ENCODE peak calls at places on chromosomes 7 and 10, in ten cellular contexts. One of them, this sample, is unnamed.

GRCh38 chr7:158726277-158726807 is 21.7 kb upstream of the NCAPG2 start:
- DNase-seq in hepatocyte: no peak
- DNase-seq in AG04450: no peak
- DNase-seq in stimulated activated CD4-positive, alpha-beta T cell treated with anti-CD3 and anti-CD28 coated beads, Interleukin-12 subunit alpha, Interleukin-12 subunit beta, amount 100 ng/mL, for 4 hours: no peak
- DNase-seq in ovary: no peak
- DNase-seq in iPS DF 19.7: no peak
- DNase-seq in fibroblast of pulmonary artery: no peak
- DNase-seq in GM12891: no peak
- DNase-seq in renal cortical epithelial cell: no peak
- DNase-seq in WTC11: no peak
- DNase-seq in this sample: no peak

GRCh38 chr10:51892965-51893658 is 193.7 kb upstream of the CSTF2T start:
- DNase-seq in hepatocyte: no peak
- DNase-seq in AG04450: no peak
- DNase-seq in stimulated activated CD4-positive, alpha-beta T cell treated with anti-CD3 and anti-CD28 coated beads, Interleukin-12 subunit alpha, Interleukin-12 subunit beta, amount 100 ng/mL, for 4 hours: no peak
- DNase-seq in ovary: no peak
- DNase-seq in iPS DF 19.7: no peak
- DNase-seq in fibroblast of pulmonary artery: peak
- DNase-seq in GM12891: no peak
- DNase-seq in renal cortical epithelial cell: no peak
- DNase-seq in WTC11: peak
- DNase-seq in this sample: no peak

GRCh38 chr7:25821225-25821624 is 330.8 kb upstream of the NFE2L3 start:
- DNase-seq in hepatocyte: no peak
- DNase-seq in AG04450: no peak
- DNase-seq in stimulated activated CD4-positive, alpha-beta T cell treated with anti-CD3 and anti-CD28 coated beads, Interleukin-12 subunit alpha, Interleukin-12 subunit beta, amount 100 ng/mL, for 4 hours: no peak
- DNase-seq in ovary: no peak
- DNase-seq in iPS DF 19.7: no peak
- DNase-seq in fibroblast of pulmonary artery: no peak
- DNase-seq in GM12891: no peak
- DNase-seq in renal cortical epithelial cell: no peak
- DNase-seq in WTC11: no peak
- DNase-seq in this sample: no peak

GRCh38 chr7:2637066-2637471 is 5.3 kb downstream of the TTYH3 start:
- DNase-seq in hepatocyte: no peak
- DNase-seq in AG04450: no peak
- DNase-seq in stimulated activated CD4-positive, alpha-beta T cell treated with anti-CD3 and anti-CD28 coated beads, Interleukin-12 subunit alpha, Interleukin-12 subunit beta, amount 100 ng/mL, for 4 hours: no peak
- DNase-seq in ovary: no peak
- DNase-seq in iPS DF 19.7: no peak
- DNase-seq in fibroblast of pulmonary artery: no peak
- DNase-seq in GM12891: no peak
- DNase-seq in renal cortical epithelial cell: no peak
- DNase-seq in WTC11: no peak
- DNase-seq in this sample: no peak

GRCh38 chr7:137944168-137944567 is 57.7 kb downstream of the CREB3L2 start:
- DNase-seq in hepatocyte: no peak
- DNase-seq in AG04450: peak
- DNase-seq in stimulated activated CD4-positive, alpha-beta T cell treated with anti-CD3 and anti-CD28 coated beads, Interleukin-12 subunit alpha, Interleukin-12 subunit beta, amount 100 ng/mL, for 4 hours: no peak
- DNase-seq in ovary: peak
- DNase-seq in iPS DF 19.7: no peak
- DNase-seq in fibroblast of pulmonary artery: no peak
- DNase-seq in GM12891: no peak
- DNase-seq in renal cortical epithelial cell: peak
- DNase-seq in WTC11: no peak
- DNase-seq in this sample: no peak

GRCh38 chr10:75283150-75284096 is 47.7 kb upstream of the COMTD1 start:
- DNase-seq in hepatocyte: peak
- DNase-seq in AG04450: no peak
- DNase-seq in stimulated activated CD4-positive, alpha-beta T cell treated with anti-CD3 and anti-CD28 coated beads, Interleukin-12 subunit alpha, Interleukin-12 subunit beta, amount 100 ng/mL, for 4 hours: no peak
- DNase-seq in ovary: no peak
- DNase-seq in iPS DF 19.7: no peak
- DNase-seq in fibroblast of pulmonary artery: peak
- DNase-seq in GM12891: no peak
- DNase-seq in renal cortical epithelial cell: peak
- DNase-seq in WTC11: peak
- DNase-seq in this sample: no peak

GRCh38 chr7:101903505-101903849 is 86.1 kb downstream of the CUX1 start:
- DNase-seq in hepatocyte: no peak
- DNase-seq in AG04450: no peak
- DNase-seq in stimulated activated CD4-positive, alpha-beta T cell treated with anti-CD3 and anti-CD28 coated beads, Interleukin-12 subunit alpha, Interleukin-12 subunit beta, amount 100 ng/mL, for 4 hours: no peak
- DNase-seq in ovary: no peak
- DNase-seq in iPS DF 19.7: no peak
- DNase-seq in fibroblast of pulmonary artery: no peak
- DNase-seq in GM12891: no peak
- DNase-seq in renal cortical epithelial cell: no peak
- DNase-seq in WTC11: no peak
- DNase-seq in this sample: no peak

GRCh38 chr7:136923111-136923510 is 54.7 kb downstream of the CHRM2 start:
- DNase-seq in hepatocyte: no peak
- DNase-seq in AG04450: peak
- DNase-seq in stimulated activated CD4-positive, alpha-beta T cell treated with anti-CD3 and anti-CD28 coated beads, Interleukin-12 subunit alpha, Interleukin-12 subunit beta, amount 100 ng/mL, for 4 hours: no peak
- DNase-seq in ovary: no peak
- DNase-seq in iPS DF 19.7: no peak
- DNase-seq in fibroblast of pulmonary artery: peak
- DNase-seq in GM12891: no peak
- DNase-seq in renal cortical epithelial cell: no peak
- DNase-seq in WTC11: no peak
- DNase-seq in this sample: no peak

GRCh38 chr7:34875481-34875880 is 161.8 kb downstream of the DPY19L1 start:
- DNase-seq in hepatocyte: no peak
- DNase-seq in AG04450: no peak
- DNase-seq in stimulated activated CD4-positive, alpha-beta T cell treated with anti-CD3 and anti-CD28 coated beads, Interleukin-12 subunit alpha, Interleukin-12 subunit beta, amount 100 ng/mL, for 4 hours: no peak
- DNase-seq in ovary: no peak
- DNase-seq in iPS DF 19.7: no peak
- DNase-seq in fibroblast of pulmonary artery: no peak
- DNase-seq in GM12891: no peak
- DNase-seq in renal cortical epithelial cell: no peak
- DNase-seq in WTC11: no peak
- DNase-seq in this sample: no peak

GRCh38 chr10:83346216-83346910 is 792.9 kb upstream of the GHITM start:
- DNase-seq in hepatocyte: no peak
- DNase-seq in AG04450: no peak
- DNase-seq in stimulated activated CD4-positive, alpha-beta T cell treated with anti-CD3 and anti-CD28 coated beads, Interleukin-12 subunit alpha, Interleukin-12 subunit beta, amount 100 ng/mL, for 4 hours: no peak
- DNase-seq in ovary: no peak
- DNase-seq in iPS DF 19.7: no peak
- DNase-seq in fibroblast of pulmonary artery: peak
- DNase-seq in GM12891: no peak
- DNase-seq in renal cortical epithelial cell: no peak
- DNase-seq in WTC11: no peak
- DNase-seq in this sample: no peak

GRCh38 chr7:114084381-114085312 is 165.8 kb upstream of the PPP1R3A start:
- DNase-seq in hepatocyte: peak
- DNase-seq in AG04450: no peak
- DNase-seq in stimulated activated CD4-positive, alpha-beta T cell treated with anti-CD3 and anti-CD28 coated beads, Interleukin-12 subunit alpha, Interleukin-12 subunit beta, amount 100 ng/mL, for 4 hours: no peak
- DNase-seq in ovary: peak
- DNase-seq in iPS DF 19.7: no peak
- DNase-seq in fibroblast of pulmonary artery: peak
- DNase-seq in GM12891: no peak
- DNase-seq in renal cortical epithelial cell: peak
- DNase-seq in WTC11: peak
- DNase-seq in this sample: peak

GRCh38 chr10:132447446-132448247 is 50.6 kb downstream of the PWWP2B start:
- DNase-seq in hepatocyte: peak
- DNase-seq in AG04450: peak
- DNase-seq in stimulated activated CD4-positive, alpha-beta T cell treated with anti-CD3 and anti-CD28 coated beads, Interleukin-12 subunit alpha, Interleukin-12 subunit beta, amount 100 ng/mL, for 4 hours: peak
- DNase-seq in ovary: no peak
- DNase-seq in iPS DF 19.7: no peak
- DNase-seq in fibroblast of pulmonary artery: peak
- DNase-seq in GM12891: no peak
- DNase-seq in renal cortical epithelial cell: peak
- DNase-seq in WTC11: peak
- DNase-seq in this sample: no peak

GRCh38 chr7:127667017-127667670 is 15.2 kb downstream of the SND1 start:
- DNase-seq in hepatocyte: no peak
- DNase-seq in AG04450: no peak
- DNase-seq in stimulated activated CD4-positive, alpha-beta T cell treated with anti-CD3 and anti-CD28 coated beads, Interleukin-12 subunit alpha, Interleukin-12 subunit beta, amount 100 ng/mL, for 4 hours: no peak
- DNase-seq in ovary: no peak
- DNase-seq in iPS DF 19.7: no peak
- DNase-seq in fibroblast of pulmonary artery: peak
- DNase-seq in GM12891: no peak
- DNase-seq in renal cortical epithelial cell: peak
- DNase-seq in WTC11: no peak
- DNase-seq in this sample: no peak

GRCh38 chr7:23072916-23073315 is 32.7 kb upstream of the KLHL7 start:
- DNase-seq in hepatocyte: no peak
- DNase-seq in AG04450: no peak
- DNase-seq in stimulated activated CD4-positive, alpha-beta T cell treated with anti-CD3 and anti-CD28 coated beads, Interleukin-12 subunit alpha, Interleukin-12 subunit beta, amount 100 ng/mL, for 4 hours: no peak
- DNase-seq in ovary: no peak
- DNase-seq in iPS DF 19.7: no peak
- DNase-seq in fibroblast of pulmonary artery: no peak
- DNase-seq in GM12891: no peak
- DNase-seq in renal cortical epithelial cell: no peak
- DNase-seq in WTC11: no peak
- DNase-seq in this sample: no peak

GRCh38 chr10:16436367-16436757 is 448 bp upstream of the PTER start:
- DNase-seq in hepatocyte: peak
- DNase-seq in AG04450: no peak
- DNase-seq in stimulated activated CD4-positive, alpha-beta T cell treated with anti-CD3 and anti-CD28 coated beads, Interleukin-12 subunit alpha, Interleukin-12 subunit beta, amount 100 ng/mL, for 4 hours: no peak
- DNase-seq in ovary: no peak
- DNase-seq in iPS DF 19.7: no peak
- DNase-seq in fibroblast of pulmonary artery: peak
- DNase-seq in GM12891: no peak
- DNase-seq in renal cortical epithelial cell: peak
- DNase-seq in WTC11: no peak
- DNase-seq in this sample: no peak

GRCh38 chr7:34260282-34260681 is 354.9 kb downstream of the BMPER start:
- DNase-seq in hepatocyte: peak
- DNase-seq in AG04450: peak
- DNase-seq in stimulated activated CD4-positive, alpha-beta T cell treated with anti-CD3 and anti-CD28 coated beads, Interleukin-12 subunit alpha, Interleukin-12 subunit beta, amount 100 ng/mL, for 4 hours: no peak
- DNase-seq in ovary: no peak
- DNase-seq in iPS DF 19.7: no peak
- DNase-seq in fibroblast of pulmonary artery: peak
- DNase-seq in GM12891: no peak
- DNase-seq in renal cortical epithelial cell: peak
- DNase-seq in WTC11: no peak
- DNase-seq in this sample: no peak

GRCh38 chr10:27607591-27607990 is 103.5 kb downstream of the RAB18 start:
- DNase-seq in hepatocyte: no peak
- DNase-seq in AG04450: no peak
- DNase-seq in stimulated activated CD4-positive, alpha-beta T cell treated with anti-CD3 and anti-CD28 coated beads, Interleukin-12 subunit alpha, Interleukin-12 subunit beta, amount 100 ng/mL, for 4 hours: no peak
- DNase-seq in ovary: no peak
- DNase-seq in iPS DF 19.7: no peak
- DNase-seq in fibroblast of pulmonary artery: no peak
- DNase-seq in GM12891: no peak
- DNase-seq in renal cortical epithelial cell: no peak
- DNase-seq in WTC11: no peak
- DNase-seq in this sample: no peak

GRCh38 chr7:102914585-102914984 is 1.8 kb downstream of the LRRC17 start:
- DNase-seq in hepatocyte: peak
- DNase-seq in AG04450: peak
- DNase-seq in stimulated activated CD4-positive, alpha-beta T cell treated with anti-CD3 and anti-CD28 coated beads, Interleukin-12 subunit alpha, Interleukin-12 subunit beta, amount 100 ng/mL, for 4 hours: no peak
- DNase-seq in ovary: peak
- DNase-seq in iPS DF 19.7: no peak
- DNase-seq in fibroblast of pulmonary artery: peak
- DNase-seq in GM12891: no peak
- DNase-seq in renal cortical epithelial cell: no peak
- DNase-seq in WTC11: peak
- DNase-seq in this sample: no peak

GRCh38 chr10:124185074-124185473 is 91.7 kb upstream of the CHST15 start:
- DNase-seq in hepatocyte: no peak
- DNase-seq in AG04450: no peak
- DNase-seq in stimulated activated CD4-positive, alpha-beta T cell treated with anti-CD3 and anti-CD28 coated beads, Interleukin-12 subunit alpha, Interleukin-12 subunit beta, amount 100 ng/mL, for 4 hours: no peak
- DNase-seq in ovary: no peak
- DNase-seq in iPS DF 19.7: no peak
- DNase-seq in fibroblast of pulmonary artery: no peak
- DNase-seq in GM12891: no peak
- DNase-seq in renal cortical epithelial cell: no peak
- DNase-seq in WTC11: no peak
- DNase-seq in this sample: no peak

GRCh38 chr7:100552532-100552931 is 13.5 kb downstream of the AGFG2 start:
- DNase-seq in hepatocyte: no peak
- DNase-seq in AG04450: no peak
- DNase-seq in stimulated activated CD4-positive, alpha-beta T cell treated with anti-CD3 and anti-CD28 coated beads, Interleukin-12 subunit alpha, Interleukin-12 subunit beta, amount 100 ng/mL, for 4 hours: no peak
- DNase-seq in ovary: no peak
- DNase-seq in iPS DF 19.7: no peak
- DNase-seq in fibroblast of pulmonary artery: no peak
- DNase-seq in GM12891: no peak
- DNase-seq in renal cortical epithelial cell: no peak
- DNase-seq in WTC11: no peak
- DNase-seq in this sample: no peak

GRCh38 chr10:58672855-58673254 is 160.2 kb downstream of the BICC1 start:
- DNase-seq in hepatocyte: no peak
- DNase-seq in AG04450: no peak
- DNase-seq in stimulated activated CD4-positive, alpha-beta T cell treated with anti-CD3 and anti-CD28 coated beads, Interleukin-12 subunit alpha, Interleukin-12 subunit beta, amount 100 ng/mL, for 4 hours: no peak
- DNase-seq in ovary: no peak
- DNase-seq in iPS DF 19.7: no peak
- DNase-seq in fibroblast of pulmonary artery: peak
- DNase-seq in GM12891: no peak
- DNase-seq in renal cortical epithelial cell: peak
- DNase-seq in WTC11: no peak
- DNase-seq in this sample: no peak

GRCh38 chr10:80163741-80164341 is 31.3 kb downstream of the PLAC9 start:
- DNase-seq in hepatocyte: no peak
- DNase-seq in AG04450: peak
- DNase-seq in stimulated activated CD4-positive, alpha-beta T cell treated with anti-CD3 and anti-CD28 coated beads, Interleukin-12 subunit alpha, Interleukin-12 subunit beta, amount 100 ng/mL, for 4 hours: no peak
- DNase-seq in ovary: no peak
- DNase-seq in iPS DF 19.7: no peak
- DNase-seq in fibroblast of pulmonary artery: peak
- DNase-seq in GM12891: no peak
- DNase-seq in renal cortical epithelial cell: peak
- DNase-seq in WTC11: no peak
- DNase-seq in this sample: no peak

GRCh38 chr7:45216181-45216580 is 58.6 kb downstream of the RAMP3 start:
- DNase-seq in hepatocyte: no peak
- DNase-seq in AG04450: no peak
- DNase-seq in stimulated activated CD4-positive, alpha-beta T cell treated with anti-CD3 and anti-CD28 coated beads, Interleukin-12 subunit alpha, Interleukin-12 subunit beta, amount 100 ng/mL, for 4 hours: no peak
- DNase-seq in ovary: no peak
- DNase-seq in iPS DF 19.7: no peak
- DNase-seq in fibroblast of pulmonary artery: no peak
- DNase-seq in GM12891: no peak
- DNase-seq in renal cortical epithelial cell: no peak
- DNase-seq in WTC11: no peak
- DNase-seq in this sample: no peak

GRCh38 chr10:93166116-93166515 is 92.4 kb downstream of the CYP26A1 start:
- DNase-seq in hepatocyte: no peak
- DNase-seq in AG04450: no peak
- DNase-seq in stimulated activated CD4-positive, alpha-beta T cell treated with anti-CD3 and anti-CD28 coated beads, Interleukin-12 subunit alpha, Interleukin-12 subunit beta, amount 100 ng/mL, for 4 hours: no peak
- DNase-seq in ovary: no peak
- DNase-seq in iPS DF 19.7: no peak
- DNase-seq in fibroblast of pulmonary artery: no peak
- DNase-seq in GM12891: no peak
- DNase-seq in renal cortical epithelial cell: no peak
- DNase-seq in WTC11: no peak
- DNase-seq in this sample: no peak

GRCh38 chr10:47354162-47354561 is 6.0 kb downstream of the RBP3 start:
- DNase-seq in hepatocyte: peak
- DNase-seq in AG04450: no peak
- DNase-seq in stimulated activated CD4-positive, alpha-beta T cell treated with anti-CD3 and anti-CD28 coated beads, Interleukin-12 subunit alpha, Interleukin-12 subunit beta, amount 100 ng/mL, for 4 hours: no peak
- DNase-seq in ovary: no peak
- DNase-seq in iPS DF 19.7: no peak
- DNase-seq in fibroblast of pulmonary artery: peak
- DNase-seq in GM12891: no peak
- DNase-seq in renal cortical epithelial cell: peak
- DNase-seq in WTC11: no peak
- DNase-seq in this sample: no peak

GRCh38 chr7:115679976-115680375 is 350.6 kb downstream of the TFEC start:
- DNase-seq in hepatocyte: peak
- DNase-seq in AG04450: no peak
- DNase-seq in stimulated activated CD4-positive, alpha-beta T cell treated with anti-CD3 and anti-CD28 coated beads, Interleukin-12 subunit alpha, Interleukin-12 subunit beta, amount 100 ng/mL, for 4 hours: no peak
- DNase-seq in ovary: no peak
- DNase-seq in iPS DF 19.7: peak
- DNase-seq in fibroblast of pulmonary artery: peak
- DNase-seq in GM12891: no peak
- DNase-seq in renal cortical epithelial cell: peak
- DNase-seq in WTC11: peak
- DNase-seq in this sample: no peak

GRCh38 chr7:37493123-37493522 is 44.5 kb upstream of the ELMO1 start:
- DNase-seq in hepatocyte: no peak
- DNase-seq in AG04450: no peak
- DNase-seq in stimulated activated CD4-positive, alpha-beta T cell treated with anti-CD3 and anti-CD28 coated beads, Interleukin-12 subunit alpha, Interleukin-12 subunit beta, amount 100 ng/mL, for 4 hours: no peak
- DNase-seq in ovary: no peak
- DNase-seq in iPS DF 19.7: no peak
- DNase-seq in fibroblast of pulmonary artery: no peak
- DNase-seq in GM12891: no peak
- DNase-seq in renal cortical epithelial cell: no peak
- DNase-seq in WTC11: no peak
- DNase-seq in this sample: no peak

GRCh38 chr7:94395141-94396041 is 696 bp downstream of the COL1A2 start:
- DNase-seq in hepatocyte: peak
- DNase-seq in AG04450: peak
- DNase-seq in stimulated activated CD4-positive, alpha-beta T cell treated with anti-CD3 and anti-CD28 coated beads, Interleukin-12 subunit alpha, Interleukin-12 subunit beta, amount 100 ng/mL, for 4 hours: no peak
- DNase-seq in ovary: peak
- DNase-seq in iPS DF 19.7: no peak
- DNase-seq in fibroblast of pulmonary artery: peak
- DNase-seq in GM12891: peak
- DNase-seq in renal cortical epithelial cell: peak
- DNase-seq in WTC11: peak
- DNase-seq in this sample: no peak

This sample was measured in posterior cingulate gyrus.